ENCODE peak calls at places on chromosomes 2 and 18, in four cellular contexts. F is transverse colon, Z is gastrocnemius medialis, W is HCT116. Y is an unnamed sample.

GRCh38 chr2:217934321-217935131 is 68.3 kb downstream of the TNS1 start:
- DNase-seq in Z (peak; percentile 91), W (no peak), F (peak; percentile 60), Y (no peak)

GRCh38 chr2:1750935-1751767 is 6.8 kb upstream of the PXDN start:
- DNase-seq in F (peak; percentile 65), Z (peak; percentile 41), W (peak; percentile 42), Y (peak; percentile 50)

GRCh38 chr2:232870766-232871371 is 805 bp downstream of the SNORC start:
- DNase-seq in W (no peak), Z (no peak), F (no peak), Y (no peak)

GRCh38 chr2:122590524-122590923 is 835.1 kb downstream of the TSN start:
- DNase-seq in W (no peak), F (peak; percentile 54), Z (no peak), Y (no peak)

GRCh38 chr2:46029332-46029811 is 267.8 kb upstream of the EPAS1 start:
- DNase-seq in W (no peak), F (no peak), Z (no peak), Y (no peak)

GRCh38 chr2:29700560-29700959 is 220.8 kb downstream of the ALK start:
- DNase-seq in Z (no peak), W (no peak), F (no peak), Y (no peak)

GRCh38 chr18:8721716-8722115 is 16.4 kb downstream of the MTCL1 start:
- DNase-seq in F (no peak), Z (no peak), W (peak; percentile 48), Y (no peak)

GRCh38 chr2:120180066-120180465 is 43.1 kb downstream of the TMEM185B start:
- DNase-seq in W (no peak), F (no peak), Z (no peak), Y (no peak)

GRCh38 chr2:111135910-111136297 is 15.2 kb downstream of the BCL2L11 start:
- DNase-seq in W (no peak), F (no peak), Z (peak; percentile 79), Y (no peak)

GRCh38 chr2:24075259-24075658 is 867 bp downstream of the SF3B6 start:
- DNase-seq in Z (no peak), F (no peak), W (no peak), Y (no peak)

GRCh38 chr2:95275601-95276243 is 1.5 kb downstream of the PROM2 start:
- DNase-seq in W (no peak), Z (peak; percentile 2), F (peak; percentile 47), Y (peak; percentile 50)

GRCh38 chr18:12307251-12307736 is 747 bp upstream of the TUBB6 start:
- DNase-seq in W (no peak), F (peak; percentile 42), Z (no peak), Y (no peak)

GRCh38 chr2:43169987-43170732 is 56.2 kb downstream of the ZFP36L2 start:
- DNase-seq in F (peak; percentile 85), Z (peak; percentile 53), W (no peak), Y (peak; percentile 65)

GRCh38 chr18:56233595-56233994 is 404.8 kb downstream of the TXNL1 start:
- DNase-seq in Z (peak; percentile 17), W (no peak), F (no peak), Y (no peak)

GRCh38 chr18:12726774-12727550 is 24.1 kb downstream of the PSMG2 start:
- DNase-seq in W (peak; percentile 49), Z (peak; percentile 25), F (peak; percentile 34), Y (peak; percentile 40)

GRCh38 chr2:127061377-127062273 is 45.3 kb downstream of the BIN1 start:
- DNase-seq in W (no peak), Z (no peak), F (no peak), Y (no peak)

GRCh38 chr2:98926601-98927000 is 9.4 kb downstream of the CRACDL start:
- DNase-seq in Z (no peak), W (no peak), F (no peak), Y (no peak)

GRCh38 chr2:55839182-55839819 is 84.3 kb downstream of the EFEMP1 start:
- DNase-seq in F (no peak), W (no peak), Z (no peak), Y (peak; percentile 54)

GRCh38 chr2:234335676-234336228 is 161.1 kb downstream of the ARL4C start:
- DNase-seq in Z (peak; percentile 81), F (peak; percentile 73), W (no peak), Y (peak; percentile 32)

GRCh38 chr2:26717362-26717761 is 24.8 kb downstream of the KCNK3 start:
- DNase-seq in W (no peak), Z (no peak), F (no peak), Y (no peak)

GRCh38 chr2:216777637-216778273 is 82.1 kb downstream of the TNP1 start:
- DNase-seq in F (no peak), W (peak; percentile 84), Z (no peak), Y (no peak)

GRCh38 chr2:216776076-216776726 is 80.9 kb upstream of the IGFBP5 start:
- DNase-seq in F (no peak), Z (no peak), W (no peak), Y (peak; percentile 33)

GRCh38 chr2:216775043-216775453 is 79.7 kb upstream of the IGFBP5 start:
- DNase-seq in F (no peak), Z (peak; percentile 97), W (peak; percentile 4), Y (no peak)

GRCh38 chr2:216781709-216782108 is 78.2 kb downstream of the TNP1 start:
- DNase-seq in Z (no peak), W (no peak), F (no peak), Y (no peak)

GRCh38 chr2:216780843-216781242 is 79.0 kb downstream of the TNP1 start:
- DNase-seq in W (no peak), F (no peak), Z (no peak), Y (no peak)
- H3K27ac ChIP-seq in W (no peak overlapping the region), F (no peak overlapping the region), Z (no peak overlapping the region), Y (no peak overlapping the region)

GRCh38 chr2:238380336-238380735 is 46.4 kb upstream of the ASB1 start:
- DNase-seq in F (no peak), W (no peak), Z (no peak), Y (no peak)

GRCh38 chr2:238376884-238377391 is 49.8 kb upstream of the ASB1 start:
- DNase-seq in W (no peak), Z (no peak), F (no peak), Y (no peak)

GRCh38 chr2:238380785-238381184 is 45.9 kb upstream of the ASB1 start:
- DNase-seq in F (no peak), W (peak; percentile 62), Z (no peak), Y (no peak)

GRCh38 chr2:238379096-238379810 is 47.5 kb upstream of the ASB1 start:
- DNase-seq in W (no peak), F (no peak), Z (no peak), Y (peak; percentile 25)

DNA sequence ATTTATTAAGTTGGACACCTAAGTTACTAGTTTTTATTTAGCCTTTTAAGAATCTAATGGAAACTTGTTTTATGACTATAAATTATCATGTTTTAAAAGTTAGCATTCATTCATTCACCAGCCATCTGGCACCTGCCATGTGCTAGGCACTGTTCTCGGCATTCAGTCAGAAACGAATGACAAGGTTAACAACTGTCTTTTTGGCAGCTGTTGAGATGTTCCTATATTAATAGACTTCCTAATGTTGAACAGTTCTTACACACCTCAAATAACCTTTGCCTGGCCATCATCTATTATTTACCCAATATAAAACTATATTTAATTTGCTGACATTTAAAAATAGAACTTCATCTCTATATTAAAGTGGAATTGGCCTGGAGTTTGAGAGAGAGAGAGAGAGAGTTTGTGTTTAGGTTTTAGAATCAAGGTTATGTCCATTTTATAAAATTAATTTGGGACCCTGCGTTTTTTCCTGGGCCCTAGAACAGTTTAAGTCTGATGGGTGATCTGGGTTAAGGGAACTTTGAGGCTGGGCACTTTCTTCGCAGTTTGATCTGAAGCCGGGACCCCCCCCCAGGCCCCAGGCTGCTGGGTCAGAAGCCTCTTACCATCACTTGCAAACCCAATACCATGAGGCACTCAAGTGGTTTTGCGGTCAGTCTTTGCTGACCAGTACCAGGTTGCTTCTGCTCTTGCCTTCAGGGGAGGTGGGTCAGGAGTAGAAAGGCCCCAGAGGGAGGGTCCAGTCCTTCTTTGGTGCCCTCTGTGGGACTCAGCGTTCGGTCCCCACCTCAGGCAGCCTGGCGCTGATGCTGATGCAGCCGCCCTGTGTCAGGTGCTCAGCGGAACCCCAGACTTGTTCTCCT is 48.3 kb upstream of the ASB1 start:
- DNase-seq in Z (peak; percentile 39), W (no peak), F (no peak), Y (no peak)
- H3K27ac ChIP-seq in Z (peak overlapping the region; percentile 68), W (no peak overlapping the region), F (no peak overlapping the region), Y (no peak overlapping the region)

GRCh38 chr18:2980607-2980923 is 32.4 kb downstream of the LPIN2 start:
- DNase-seq in W (no peak), Z (no peak), F (no peak), Y (no peak)
- H3K27ac ChIP-seq in W (no peak overlapping the region), Z (peak overlapping the region; percentile 64), F (peak overlapping the region; percentile 87), Y (peak overlapping the region; percentile 80)

GRCh38 chr2:135843671-135844070 is 6.7 kb upstream of the LCT start:
- DNase-seq in Z (no peak), W (no peak), F (no peak), Y (no peak)

GRCh38 chr2:135845257-135845656 is 8.3 kb upstream of the LCT start:
- DNase-seq in W (no peak), Z (no peak), F (no peak), Y (no peak)

GRCh38 chr2:135844285-135844985 is 7.5 kb upstream of the LCT start:
- DNase-seq in Z (no peak), F (no peak), W (no peak), Y (no peak)

GRCh38 chr2:135849087-135849486 is 12.1 kb upstream of the LCT start:
- DNase-seq in W (no peak), F (no peak), Z (no peak), Y (no peak)

DNA sequence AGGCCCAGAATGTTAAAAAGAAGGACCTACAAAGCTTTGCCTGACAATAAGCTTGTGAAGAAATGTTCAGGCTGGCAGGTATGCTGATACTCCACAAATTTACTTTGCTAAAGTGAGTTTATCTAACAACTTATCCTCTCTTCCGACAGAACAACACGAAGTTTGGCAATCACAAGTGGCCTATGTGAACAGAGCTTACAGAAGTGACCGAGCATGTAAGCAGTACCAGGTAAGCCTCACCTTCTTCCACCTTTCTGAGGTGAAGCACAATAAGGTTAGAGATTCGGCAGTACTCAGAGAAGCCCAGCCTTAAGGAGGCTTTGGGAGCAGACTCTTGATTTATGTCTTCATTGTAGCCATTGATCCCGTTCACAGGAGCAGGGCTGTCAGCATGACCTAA is 9.0 kb upstream of the LCT start:
- DNase-seq in W (no peak), F (no peak), Z (no peak), Y (no peak)
- H3K27ac ChIP-seq in W (no peak overlapping the region), F (no peak overlapping the region), Z (no peak overlapping the region), Y (no peak overlapping the region)

GRCh38 chr2:101830146-101830545 is 132.6 kb downstream of the MAP4K4 start:
- DNase-seq in Z (no peak), W (no peak), F (no peak), Y (no peak)
- H3K27ac ChIP-seq in Z (no peak overlapping the region), W (no peak overlapping the region), F (no peak overlapping the region), Y (peak overlapping the region; percentile 69)